ENCODE peak calls at places on chromosome 11, in four cellular contexts. O, P, G and S are unnamed samples. For H3K4me1, the result is how much of the 10 kb centered on the place peaks cover.

GRCh38 chr11:59102259-59102765 is 4.7 kb upstream of the FAM111B start:
- DNase-seq in O (no peak), P (no peak), G (peak), S (peak)

GRCh38 chr11:113242767-113243397 is 71.5 kb upstream of the TTC12 start:
- DNase-seq in O (no peak), P (no peak), G (no peak), S (no peak)

GRCh38 chr11:16891964-16892363 is 122.2 kb downstream of the PLEKHA7 start:
- DNase-seq in O (no peak), P (no peak), G (no peak), S (no peak)

GRCh38 chr11:2913029-2913431 is 16.2 kb downstream of the PHLDA2 start:
- DNase-seq in O (peak), P (no peak), G (no peak), S (peak)

GRCh38 chr11:13685461-13686108 is 17.1 kb downstream of the FAR1 start:
- DNase-seq in O (no peak), P (no peak), G (no peak), S (no peak)

GRCh38 chr11:11464555-11464954 is 111.5 kb upstream of the CSNK2A3 start:
- DNase-seq in O (no peak), P (no peak), G (no peak), S (no peak)

GRCh38 chr11:96578379-96578778 is 188.6 kb downstream of the JRKL start:
- DNase-seq in O (no peak), P (no peak), G (no peak), S (no peak)

GRCh38 chr11:64250406-64250874 is 890 bp upstream of the PLCB3 start:
- DNase-seq in O (peak), P (no peak), G (no peak), S (no peak)

GRCh38 chr11:7858001-7858400 is 61.3 kb upstream of the OR5P2 start:
- DNase-seq in O (no peak), P (no peak), G (no peak), S (no peak)

GRCh38 chr11:44593194-44593593 is 27.7 kb downstream of the CD82 start:
- DNase-seq in O (peak), P (no peak), G (no peak), S (no peak)

GRCh38 chr11:69089258-69089657 is 40.5 kb downstream of the TPCN2 start:
- DNase-seq in O (no peak), P (no peak), G (no peak), S (no peak)

GRCh38 chr11:22169833-22170232 is 23.1 kb upstream of the ANO5 start:
- DNase-seq in O (no peak), P (no peak), G (no peak), S (no peak)

GRCh38 chr11:95499516-95500135 is 268.6 kb upstream of the SESN3 start:
- DNase-seq in O (no peak), P (no peak), G (no peak), S (no peak)

GRCh38 chr11:90556612-90557011 is 333.8 kb upstream of the CHORDC1 start:
- DNase-seq in O (no peak), P (no peak), G (no peak), S (no peak)

GRCh38 chr11:14378171-14378570 is 19.2 kb upstream of the RRAS2 start:
- DNase-seq in O (no peak), P (no peak), G (no peak), S (no peak)

GRCh38 chr11:78666675-78667129 is 92.0 kb upstream of the NARS2 start:
- DNase-seq in O (no peak), P (no peak), G (no peak), S (no peak)

GRCh38 chr11:72301486-72301885 is 57.5 kb upstream of the PHOX2A start:
- DNase-seq in O (no peak), P (no peak), G (no peak), S (peak)

GRCh38 chr11:133945087-133945974 is 11.4 kb downstream of the IGSF9B start:
- DNase-seq in O (peak), P (no peak), G (no peak), S (peak)

GRCh38 chr11:111483431-111483830 is 28.8 kb downstream of the BTG4 start:
- DNase-seq in O (no peak), P (no peak), G (no peak), S (no peak)

GRCh38 chr11:128501576-128502549 is 85.5 kb downstream of the ETS1 start:
- DNase-seq in O (no peak), P (no peak), G (no peak), S (no peak)

GRCh38 chr11:68338041-68338800 is 25.8 kb downstream of the LRP5 start:
- DNase-seq in O (no peak), P (no peak), G (no peak), S (no peak)

GRCh38 chr11:8250981-8251620 is 12.6 kb downstream of the LMO1 start:
- DNase-seq in O (no peak), P (no peak), G (no peak), S (no peak)

GRCh38 chr11:15106201-15106965 is 8.3 kb upstream of the INSC start:
- DNase-seq in O (no peak), P (no peak), G (no peak), S (no peak)

GRCh38 chr11:2574553-2575535 is 125.0 kb downstream of the KCNQ1OT1 start:
- DNase-seq in O (no peak), P (no peak), G (peak), S (peak)

GRCh38 chr11:23399995-23400394 is 539.7 kb upstream of the CCDC179 start:
- DNase-seq in O (no peak), P (no peak), G (no peak), S (no peak)

GRCh38 chr11:99934008-99934407 is 753.1 kb upstream of the ARHGAP42 start:
- DNase-seq in O (no peak), P (no peak), G (no peak), S (no peak)

GRCh38 chr11:107018274-107018901 is at the start of gene GUCY1A2:
- DNase-seq in O (peak), P (no peak), G (no peak), S (peak)

GRCh38 chr11:114080219-114080618 is 20.7 kb downstream of the ZBTB16 start:
- DNase-seq in O (no peak), P (no peak), G (no peak), S (no peak)

GRCh38 chr11:70760416-70761020 is 362.2 kb downstream of the CTTN start:
- DNase-seq in O (no peak), P (no peak), G (no peak), S (peak)

GRCh38 chr11:61477734-61478148 is 30.8 kb upstream of the LRRC10B start:
- DNase-seq in O (peak), P (no peak), G (peak), S (peak)

GRCh38 chr11:48007677-48008076 is 27.3 kb downstream of the PTPRJ start:
- DNase-seq in O (no peak), P (no peak), G (no peak), S (no peak)
- H3K4me1 ChIP-seq in O (under half), P (under half), G (under half), S (under half)

DNA sequence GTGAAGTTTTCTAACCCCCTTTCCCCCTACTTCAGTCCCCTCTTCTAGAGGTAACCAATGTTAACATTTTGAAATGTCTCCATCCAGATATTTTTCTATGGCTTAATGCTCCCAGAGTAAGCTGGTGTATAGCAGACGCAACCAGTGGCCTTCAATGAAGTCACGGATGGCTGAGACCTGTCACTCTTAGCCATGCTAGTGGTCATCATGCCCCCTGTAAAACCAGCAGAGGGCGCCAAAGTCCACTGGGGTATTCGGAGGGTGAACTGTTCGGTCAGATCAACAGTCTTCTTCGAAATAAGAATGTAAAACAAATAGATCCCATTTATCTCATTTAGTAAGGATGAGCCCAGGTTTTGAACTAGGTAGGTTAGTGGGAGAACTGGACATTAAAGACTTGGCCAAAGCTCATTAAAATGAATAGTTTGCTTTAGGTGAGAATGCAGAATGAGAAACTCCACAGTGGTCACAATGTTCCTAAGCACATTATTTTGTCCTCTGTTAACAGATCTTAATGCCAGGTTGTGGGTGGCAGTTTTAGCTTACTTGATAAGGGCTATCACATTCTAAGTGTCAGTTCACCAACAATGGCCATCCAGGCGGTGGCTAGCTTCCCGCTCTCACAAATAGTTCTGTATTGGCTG is 8.6 kb upstream of the MMP8 start:
- DNase-seq in O (peak), P (no peak), G (peak), S (peak)
- TF ChIP-seq CTCF in O (peak), P (peak), G (peak), S (peak)

GRCh38 chr11:77448269-77448668 is 25.6 kb downstream of the PAK1 start:
- DNase-seq in O (no peak), P (no peak), G (no peak), S (no peak)

GRCh38 chr11:77450227-77450626 is 23.7 kb downstream of the PAK1 start:
- DNase-seq in O (no peak), P (no peak), G (no peak), S (no peak)

GRCh38 chr11:77449784-77450183 is 24.1 kb downstream of the PAK1 start:
- DNase-seq in O (no peak), P (no peak), G (no peak), S (no peak)

GRCh38 chr11:77446911-77447629 is 26.8 kb downstream of the PAK1 start:
- DNase-seq in O (no peak), P (no peak), G (no peak), S (no peak)

GRCh38 chr11:77449060-77449521 is 24.8 kb downstream of the PAK1 start:
- DNase-seq in O (no peak), P (no peak), G (no peak), S (no peak)
- H3K4me3 ChIP-seq in O (no peak), P (no peak), G (no peak), S (no peak)

DNA sequence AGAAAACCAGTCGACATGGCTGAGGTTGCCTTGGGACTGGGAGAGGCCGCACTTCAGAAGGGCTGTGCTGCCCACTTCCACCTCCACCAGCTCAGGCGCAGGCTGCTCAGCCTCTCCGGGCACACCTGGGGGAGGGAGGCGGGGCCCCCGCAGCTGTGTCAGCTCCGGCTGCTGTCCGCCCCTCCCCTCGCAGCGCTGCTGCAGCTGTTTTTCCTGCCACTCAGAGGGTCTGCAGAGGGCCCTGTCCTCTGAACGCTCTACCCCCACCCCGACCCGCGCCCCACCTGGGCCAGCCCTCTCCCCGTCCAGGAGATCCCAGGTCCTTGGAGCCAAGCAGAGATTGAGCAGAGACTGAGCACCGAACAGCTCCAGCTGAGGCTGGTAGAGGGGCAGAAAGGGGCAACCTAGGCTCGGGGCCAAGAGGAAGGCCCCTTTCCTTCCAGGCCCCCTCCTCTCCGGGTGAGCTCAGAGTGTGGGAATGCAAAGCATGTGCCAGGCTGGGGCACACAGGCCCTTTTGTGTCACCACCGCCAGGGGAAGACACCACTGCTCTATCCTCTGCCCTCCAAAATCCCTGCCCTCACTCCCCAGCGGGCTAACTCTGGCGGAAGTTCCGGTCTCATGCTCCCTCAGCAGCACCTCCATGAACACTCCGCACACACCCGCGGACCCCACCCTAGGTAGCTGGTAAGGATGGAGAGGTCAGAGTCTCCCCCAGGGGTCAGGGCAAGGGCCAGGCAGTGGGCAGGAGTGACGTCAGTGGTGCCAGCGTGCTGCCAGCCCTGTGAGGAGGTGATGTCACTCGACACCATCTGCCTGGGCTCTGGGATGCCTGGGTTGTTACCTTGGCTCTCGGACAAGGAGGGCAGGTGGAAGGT is 1.6 kb downstream of the MCAM start:
- DNase-seq in O (peak), P (no peak), G (no peak), S (peak)
- H3K4me1 ChIP-seq in O (under half), P (under half), G (under half), S (under half)

DNA sequence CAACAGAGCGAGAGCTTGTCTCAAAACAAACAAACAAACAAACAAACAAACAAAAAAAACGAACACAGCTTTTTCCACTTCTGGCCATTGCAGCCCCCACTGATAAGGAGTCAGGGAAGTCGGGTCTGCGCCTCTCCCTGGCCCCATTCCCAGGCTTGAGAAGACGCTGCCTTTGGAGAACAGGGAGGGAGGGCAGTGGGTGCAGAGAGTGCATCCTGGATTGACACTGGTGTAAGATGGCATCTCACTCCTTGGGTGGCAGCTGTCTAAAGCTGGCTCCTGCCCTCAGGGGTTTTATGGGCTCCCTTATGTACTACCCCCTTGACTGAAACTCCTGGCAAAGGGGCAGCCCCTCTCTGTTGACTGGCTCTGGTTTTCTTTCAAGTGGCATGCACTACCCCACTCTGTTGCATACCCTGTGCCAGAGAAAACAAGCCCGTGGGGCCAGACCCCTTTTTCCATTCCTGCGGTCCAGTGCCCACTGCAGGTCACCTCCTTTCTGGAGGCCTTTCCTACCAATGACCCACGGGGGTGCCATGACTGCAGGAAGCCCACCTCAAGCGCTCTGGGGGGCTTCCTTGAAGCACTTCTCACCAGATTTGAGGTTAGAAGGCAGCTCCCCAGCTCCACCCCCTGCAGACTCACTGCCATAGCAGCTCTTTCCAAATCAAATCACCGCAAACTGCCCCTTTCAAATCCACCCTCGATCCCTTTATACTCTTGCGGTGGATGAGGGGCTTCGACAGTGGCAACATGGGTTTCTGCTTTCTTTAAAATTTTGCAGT is 12.7 kb downstream of the DRAP1 start:
- DNase-seq in O (no peak), P (no peak), G (no peak), S (no peak)
- TF ChIP-seq CTCF in O (no peak), P (no peak), G (no peak), S (no peak)

GRCh38 chr11:29317669-29318068 is 699.2 kb downstream of the KCNA4 start:
- DNase-seq in O (no peak), P (no peak), G (no peak), S (no peak)
- H3K4me3 ChIP-seq in O (no peak), P (no peak), G (no peak), S (no peak)

GRCh38 chr11:108237058-108237481 is 14.2 kb downstream of the ATM start:
- DNase-seq in O (no peak), P (no peak), G (no peak), S (no peak)
- H3K4me1 ChIP-seq in O (under half), P (under half), G (under half), S (under half)

GRCh38 chr11:124109377-124109776 is 5.9 kb upstream of the VWA5A start:
- DNase-seq in O (no peak), P (no peak), G (no peak), S (no peak)

GRCh38 chr11:124113890-124114289 is 1.4 kb upstream of the VWA5A start:
- DNase-seq in O (no peak), P (no peak), G (peak), S (no peak)

GRCh38 chr11:124108158-124108557 is 7.1 kb upstream of the VWA5A start:
- DNase-seq in O (no peak), P (no peak), G (no peak), S (peak)
- TF ChIP-seq CTCF in O (peak), P (no peak), G (peak), S (peak)